ENCODE peak calls at places on chromosomes 3 and 15, in four cellular contexts. Z is K562, O is GM12878, B is IMR-90. G is an unnamed sample.

GRCh38 chr15:52780172-52780980 is 9.8 kb downstream of the ONECUT1 start:
- DNase-seq in B (peak), Z (peak), O (peak), G (peak)

GRCh38 chr15:76293361-76293760 is 17.9 kb downstream of the ETFA start:
- DNase-seq in Z (no peak), B (peak), O (no peak), G (no peak)

GRCh38 chr15:51313644-51314280 is 24.6 kb downstream of the CYP19A1 start:
- DNase-seq in O (no peak), B (no peak), Z (no peak), G (no peak)

GRCh38 chr3:48015451-48016182 is 599 bp downstream of the MAP4 start:
- DNase-seq in Z (no peak), B (peak), O (no peak), G (no peak)

GRCh38 chr3:28623106-28623505 is 274.5 kb upstream of the AZI2 start:
- DNase-seq in B (no peak), Z (no peak), O (no peak), G (no peak)

GRCh38 chr3:129777806-129778205 is 115.7 kb downstream of the TMCC1 start:
- DNase-seq in B (no peak), Z (no peak), O (no peak), G (no peak)

GRCh38 chr15:64515196-64515595 is 54.8 kb downstream of the ZNF609 start:
- DNase-seq in O (no peak), Z (no peak), B (no peak), G (no peak)

GRCh38 chr3:18236726-18237125 is 188.4 kb downstream of the SATB1 start:
- DNase-seq in O (no peak), Z (no peak), B (no peak), G (no peak)

GRCh38 chr15:97986781-97987180 is 26.3 kb downstream of the ARRDC4 start:
- DNase-seq in O (no peak), B (no peak), Z (no peak), G (no peak)

GRCh38 chr15:75224281-75224680 is 22.6 kb downstream of the C15orf39 start:
- DNase-seq in Z (no peak), B (no peak), O (no peak), G (no peak)

GRCh38 chr3:27721717-27722564 is at the start of gene EOMES:
- DNase-seq in O (no peak), Z (no peak), B (no peak), G (peak)

GRCh38 chr15:72176155-72176554 is 21.4 kb downstream of the GRAMD2A start:
- DNase-seq in Z (no peak), B (no peak), O (no peak), G (no peak)

GRCh38 chr3:27467545-27467944 is 16.6 kb downstream of the SLC4A7 start:
- DNase-seq in Z (peak), O (no peak), B (peak), G (peak)

GRCh38 chr3:54861248-54862067 is 66.4 kb downstream of the LRTM1 start:
- DNase-seq in Z (no peak), O (no peak), B (peak), G (no peak)

GRCh38 chr3:54857343-54857742 is 70.5 kb downstream of the LRTM1 start:
- DNase-seq in O (no peak), B (no peak), Z (no peak), G (no peak)

GRCh38 chr3:54856271-54856670 is 71.6 kb downstream of the LRTM1 start:
- DNase-seq in O (no peak), B (no peak), Z (no peak), G (no peak)

GRCh38 chr3:54859204-54859603 is 68.7 kb downstream of the LRTM1 start:
- DNase-seq in B (peak), Z (no peak), O (no peak), G (no peak)

GRCh38 chr3:54858386-54858785 is 69.5 kb downstream of the LRTM1 start:
- DNase-seq in B (no peak), Z (no peak), O (no peak), G (no peak)
- H3K4me2 ChIP-seq in B (no peak), Z (no peak), O (no peak), G (no peak)

GRCh38 chr3:177665122-177665808 is 468.0 kb upstream of the TBL1XR1 start:
- DNase-seq in B (peak), O (no peak), Z (no peak), G (no peak)
- TF ChIP-seq CEBPB in B (no peak), O (no peak), Z (no peak), G (no peak)

GRCh38 chr3:185677146-185677829 is 91.2 kb downstream of the SENP2 start:
- DNase-seq in O (no peak), Z (peak), B (peak), G (peak)
- TF ChIP-seq RCOR1 in O (no peak), Z (no peak), B (no peak), G (no peak)

GRCh38 chr15:57694264-57694663 is 12.2 kb upstream of the POLR2M start:
- DNase-seq in B (no peak), Z (no peak), O (no peak), G (no peak)

GRCh38 chr15:57703387-57703786 is 3.1 kb upstream of the POLR2M start:
- DNase-seq in B (no peak), Z (no peak), O (no peak), G (no peak)

GRCh38 chr15:57697588-57697987 is 8.9 kb upstream of the POLR2M start:
- DNase-seq in Z (no peak), O (no peak), B (peak), G (no peak)

GRCh38 chr15:57696146-57696545 is 10.4 kb upstream of the POLR2M start:
- DNase-seq in Z (no peak), B (no peak), O (no peak), G (no peak)

GRCh38 chr15:57698243-57698642 is 8.3 kb upstream of the POLR2M start:
- DNase-seq in Z (no peak), O (no peak), B (no peak), G (no peak)
- H3K4me2 ChIP-seq in Z (no peak), O (no peak), B (no peak), G (no peak)

DNA sequence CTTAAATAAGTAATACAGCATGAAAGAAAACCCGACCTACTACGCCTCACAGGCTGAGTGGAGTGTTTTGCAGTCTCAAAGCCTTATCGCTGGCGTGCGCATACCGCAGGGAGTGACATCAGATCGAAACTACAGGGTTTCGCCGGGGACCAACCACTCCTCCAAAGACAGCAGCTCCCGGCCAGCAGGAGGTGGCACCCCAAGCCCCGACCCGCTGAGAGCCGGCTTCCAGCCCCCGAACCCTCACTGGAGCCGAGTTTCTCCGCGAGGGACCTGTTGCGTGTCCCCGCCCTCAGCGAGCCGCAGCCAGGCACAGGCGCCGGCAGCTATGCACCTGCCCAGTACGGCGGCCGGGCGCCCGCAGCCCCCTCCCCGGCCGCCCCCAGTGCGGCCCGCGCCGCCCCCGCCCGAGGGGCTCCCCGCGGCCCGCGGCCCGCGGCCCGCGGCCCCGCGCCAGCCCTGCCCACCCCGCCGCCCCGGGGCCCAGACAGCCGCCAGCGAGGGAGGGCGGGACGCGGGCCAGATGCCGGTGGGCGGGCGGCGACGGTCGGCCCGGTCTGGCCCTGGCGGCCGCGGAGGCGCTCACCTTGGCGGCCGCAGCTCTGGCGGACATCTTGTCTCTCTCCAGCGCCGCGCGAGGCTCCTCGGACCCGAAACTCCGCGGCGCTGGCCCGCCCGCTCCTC is 710 bp downstream of the TJP1 start:
- DNase-seq in O (no peak), Z (peak), B (peak), G (peak)
- TF ChIP-seq CEBPB in O (no peak), Z (no peak), B (no peak), G (no peak)